ENCODE peak calls at places on chromosome 17, in nine cellular contexts. O is stimulated activated CD4-positive, alpha-beta T cell treated with anti-CD3 and anti-CD28 coated beads, Interleukin-2, amount 100 ng/mL, for 48 hours; I is HS-27A; Z is renal cortical epithelial cell; G is neural progenitor cell; X is activated CD4-positive, alpha-beta T cell treated with anti-CD3 and anti-CD28 coated beads for 36 hours; C is effector memory CD8-positive, alpha-beta T cell; A is astrocyte; Y is GM06990. L is an unnamed sample.

GRCh38 chr17:80605326-80606066 is 60.9 kb downstream of the RPTOR start:
- DNase-seq in O (peak), I (no peak), Z (peak), G (no peak), X (peak), C (no peak), A (peak), Y (peak), L (no peak)

GRCh38 chr17:61418433-61418832 is 18.8 kb downstream of the TBX2 start:
- DNase-seq in O (no peak), I (no peak), Z (no peak), G (no peak), X (no peak), C (no peak), A (no peak), Y (no peak), L (no peak)

GRCh38 chr17:36849871-36850348 is 87.4 kb upstream of the LHX1 start:
- DNase-seq in O (peak), I (no peak), Z (peak), G (peak), X (peak), C (no peak), A (peak), Y (peak), L (peak)

GRCh38 chr17:56956992-56957391 is 3.9 kb downstream of the COIL start:
- DNase-seq in O (no peak), I (no peak), Z (no peak), G (no peak), X (no peak), C (no peak), A (no peak), Y (no peak), L (no peak)

GRCh38 chr17:8227238-8227581 is 16.8 kb upstream of the AURKB start:
- DNase-seq in O (no peak), I (no peak), Z (no peak), G (no peak), X (no peak), C (no peak), A (no peak), Y (no peak), L (no peak)

GRCh38 chr17:21005803-21006202 is 37.0 kb downstream of the USP22 start:
- DNase-seq in O (no peak), I (no peak), Z (no peak), G (no peak), X (no peak), C (no peak), A (no peak), Y (no peak), L (no peak)

GRCh38 chr17:73474370-73474988 is 162.7 kb upstream of the CDC42EP4 start:
- DNase-seq in O (peak), I (no peak), Z (peak), G (no peak), X (peak), C (no peak), A (peak), Y (no peak), L (no peak)

GRCh38 chr17:28402224-28402630 is 3.8 kb downstream of the SLC46A1 start:
- DNase-seq in O (no peak), I (no peak), Z (no peak), G (no peak), X (no peak), C (no peak), A (no peak), Y (no peak), L (no peak)

GRCh38 chr17:59479141-59479540 is 86.3 kb upstream of the DHX40 start:
- DNase-seq in O (no peak), I (no peak), Z (no peak), G (no peak), X (no peak), C (no peak), A (no peak), Y (no peak), L (no peak)

GRCh38 chr17:56297142-56297541 is 143.9 kb downstream of the ANKFN1 start:
- DNase-seq in O (peak), I (no peak), Z (peak), G (no peak), X (peak), C (no peak), A (peak), Y (no peak), L (no peak)

GRCh38 chr17:66945451-66945850 is 19.1 kb upstream of the CACNG4 start:
- DNase-seq in O (no peak), I (no peak), Z (no peak), G (no peak), X (no peak), C (no peak), A (peak), Y (no peak), L (no peak)

GRCh38 chr17:77622627-77623026 is 335.9 kb upstream of the TNRC6C start:
- DNase-seq in O (no peak), I (no peak), Z (no peak), G (no peak), X (no peak), C (no peak), A (no peak), Y (no peak), L (no peak)

GRCh38 chr17:81388091-81388611 is 7.1 kb upstream of the BAHCC1 start:
- DNase-seq in O (no peak), I (no peak), Z (no peak), G (no peak), X (no peak), C (no peak), A (no peak), Y (no peak), L (no peak)

GRCh38 chr17:45270828-45271418 is 9.0 kb upstream of the SPATA32 start:
- DNase-seq in O (peak), I (no peak), Z (no peak), G (peak), X (peak), C (peak), A (no peak), Y (no peak), L (peak)

GRCh38 chr17:77083547-77083946 is 57.2 kb upstream of the SEC14L1 start:
- DNase-seq in O (no peak), I (no peak), Z (no peak), G (no peak), X (no peak), C (no peak), A (no peak), Y (no peak), L (no peak)

GRCh38 chr17:74935585-74936469 is at the start of gene OTOP3:
- DNase-seq in O (no peak), I (no peak), Z (no peak), G (peak), X (no peak), C (no peak), A (no peak), Y (no peak), L (peak)

GRCh38 chr17:78397681-78398101 is 19.2 kb downstream of the PGS1 start:
- DNase-seq in O (no peak), I (no peak), Z (no peak), G (no peak), X (no peak), C (no peak), A (peak), Y (no peak), L (no peak)